ENCODE peak calls at places on chromosomes 2 and 18, in five cellular contexts. M is left ventricle myocardium inferior, P is kidney epithelial cell, Y is PC-9, V is HCT116. U is an unnamed sample.

GRCh38 chr2:177589191-177589590 is 196.6 kb downstream of the AGPS start:
- DNase-seq in M (no peak), Y (no peak), P (no peak), V (no peak), U (no peak)

GRCh38 chr2:64062840-64063239 is 43.6 kb upstream of the VPS54 start:
- DNase-seq in Y (peak; percentile 88), P (peak; percentile 45), M (no peak), V (no peak), U (peak; percentile 14)

GRCh38 chr2:174740718-174741117 is 23.6 kb downstream of the CHRNA1 start:
- DNase-seq in M (no peak), V (no peak), Y (no peak), P (no peak), U (no peak)

GRCh38 chr18:37698508-37699035 is 133.0 kb upstream of the CELF4 start:
- DNase-seq in P (no peak), M (no peak), Y (no peak), V (no peak), U (peak; percentile 17)

GRCh38 chr2:3730646-3731045 is 27.3 kb downstream of the DCDC2C start:
- DNase-seq in M (no peak), P (no peak), V (no peak), Y (peak; percentile 46), U (no peak)

GRCh38 chr2:40101076-40101688 is 322.1 kb upstream of the THUMPD2 start:
- DNase-seq in Y (no peak), V (no peak), M (no peak), P (no peak), U (no peak)

GRCh38 chr2:159074605-159075004 is 106.2 kb downstream of the TANC1 start:
- DNase-seq in M (no peak), P (no peak), V (no peak), Y (no peak), U (no peak)

GRCh38 chr2:155825876-155826275 is 506.6 kb downstream of the NR4A2 start:
- DNase-seq in Y (no peak), M (no peak), P (no peak), V (no peak), U (no peak)

GRCh38 chr2:175003875-175004729 is 1.1 kb downstream of the CHN1 start:
- DNase-seq in V (no peak), M (no peak), P (no peak), Y (no peak), U (no peak)

GRCh38 chr18:50190236-50190635 is 4.7 kb downstream of the MYO5B start:
- DNase-seq in M (no peak), Y (peak; percentile 61), P (peak; percentile 63), V (no peak), U (no peak)

GRCh38 chr2:202910687-202911086 is 786 bp downstream of the WDR12 start:
- DNase-seq in Y (no peak), V (no peak), M (no peak), P (no peak), U (no peak)

GRCh38 chr2:16327311-16327710 is 338.3 kb downstream of the CYRIA start:
- DNase-seq in M (no peak), P (no peak), Y (no peak), V (no peak), U (no peak)

GRCh38 chr2:25851740-25852503 is 26.4 kb downstream of the ASXL2 start:
- DNase-seq in V (peak; percentile 41), P (peak; percentile 59), M (no peak), Y (peak; percentile 75), U (peak; percentile 34)

GRCh38 chr2:83602753-83603152 is 856.3 kb downstream of the SUCLG1 start:
- DNase-seq in Y (no peak), M (no peak), V (no peak), P (no peak), U (no peak)

GRCh38 chr18:65936678-65937077 is 185.9 kb downstream of the CDH7 start:
- DNase-seq in V (no peak), M (no peak), P (no peak), Y (no peak), U (no peak)

GRCh38 chr18:70135604-70136003 is 69.9 kb downstream of the RTTN start:
- DNase-seq in V (no peak), M (no peak), Y (no peak), P (no peak), U (no peak)

GRCh38 chr2:186575302-186575701 is 14.6 kb upstream of the ITGAV start:
- DNase-seq in Y (peak; percentile 89), V (peak; percentile 83), M (no peak), P (peak; percentile 99), U (peak; percentile 67)

GRCh38 chr18:59448546-59448945 is 89.5 kb upstream of the LMAN1 start:
- DNase-seq in P (no peak), M (no peak), Y (no peak), V (no peak), U (no peak)

GRCh38 chr18:140670-141266 is 17.6 kb upstream of the USP14 start:
- DNase-seq in Y (no peak), V (no peak), M (no peak), P (no peak), U (no peak)

GRCh38 chr2:6791682-6792081 is 74.0 kb downstream of the CMPK2 start:
- DNase-seq in V (no peak), M (no peak), Y (no peak), P (no peak), U (no peak)
- TF ChIP-seq CTCF in V (no peak), M (no peak), Y (no peak), P (no peak), U (no peak)

GRCh38 chr2:181440919-181441318 is 16.3 kb upstream of the ITGA4 start:
- DNase-seq in P (no peak), M (no peak), Y (no peak), V (no peak), U (no peak)

GRCh38 chr2:181440336-181440735 is 16.9 kb upstream of the ITGA4 start:
- DNase-seq in P (no peak), V (no peak), Y (no peak), M (no peak), U (no peak)

GRCh38 chr2:181438298-181438697 is 18.9 kb upstream of the ITGA4 start:
- DNase-seq in P (no peak), V (peak; percentile 35), Y (no peak), M (no peak), U (peak; percentile 11)
- TF ChIP-seq CTCF in P (peak; percentile 36), V (peak; percentile 35), Y (peak; percentile 32), M (no peak), U (no peak)

GRCh38 chr2:94956797-94957391 is 68.6 kb upstream of the MAL start:
- DNase-seq in Y (no peak), V (peak; percentile 13), M (no peak), P (no peak), U (peak; percentile 56)
- TF ChIP-seq CTCF in Y (peak; percentile 99), V (peak; percentile 79), M (peak; percentile 88), P (peak; percentile 91), U (peak; percentile 83)

DNA sequence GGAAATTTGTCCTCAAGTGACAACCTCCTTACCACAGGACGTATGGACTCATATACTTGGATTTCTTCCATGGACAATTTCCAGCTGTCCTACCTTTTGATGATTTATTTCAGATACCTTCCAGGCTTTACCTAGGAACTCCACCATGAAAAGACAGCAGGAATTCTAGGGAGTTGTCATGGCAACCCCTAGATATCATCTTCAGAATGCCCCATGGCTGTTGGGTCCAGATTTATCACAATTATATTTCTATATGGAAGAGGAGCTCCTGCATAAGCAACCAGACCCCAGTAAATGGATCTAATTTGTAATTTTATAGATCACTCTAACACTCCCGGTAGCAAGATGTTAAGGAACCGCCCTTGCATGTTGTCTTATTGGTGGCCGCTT is 102.3 kb upstream of the ZNF521 start:
- DNase-seq in V (no peak), P (no peak), Y (no peak), M (no peak), U (no peak)
- TF ChIP-seq CTCF in V (no peak), P (no peak), Y (no peak), M (no peak), U (no peak)